ENCODE peak calls at places on chromosome 18, in nine cellular contexts. U is spleen, I is bronchial epithelial cell, H is heart left ventricle, T is IMR-90, R is fibroblast of pulmonary artery, J is WTC11, F is Peyer's patch, D is upper lobe of right lung. X is an unnamed sample.

GRCh38 chr18:13566941-13567762 is 159.2 kb downstream of the FAM210A start:
- DNase-seq in F (peak), H (no peak), R (no peak), T (no peak), J (no peak), U (peak), D (peak), I (peak), X (no peak)

GRCh38 chr18:7577706-7578105 is 10.6 kb downstream of the PTPRM start:
- DNase-seq in U (no peak), T (peak), F (no peak), I (no peak), H (no peak), D (no peak), R (peak), J (peak), X (no peak)

GRCh38 chr18:44602845-44603244 is 77.8 kb upstream of the SETBP1 start:
- DNase-seq in R (no peak), F (no peak), U (no peak), I (peak), H (no peak), J (no peak), T (no peak), D (no peak), X (no peak)

GRCh38 chr18:8045890-8046289 is 478.8 kb downstream of the PTPRM start:
- DNase-seq in R (no peak), I (no peak), H (no peak), T (no peak), D (no peak), U (no peak), J (no peak), F (no peak), X (no peak)

GRCh38 chr18:68723539-68723938 is 8.6 kb upstream of the TMX3 start:
- DNase-seq in R (no peak), I (no peak), F (no peak), U (no peak), H (no peak), T (no peak), D (no peak), J (no peak), X (no peak)

GRCh38 chr18:54238181-54238936 is 13.9 kb upstream of the MBD2 start:
- DNase-seq in U (no peak), F (no peak), I (no peak), J (no peak), R (no peak), D (no peak), T (no peak), H (no peak), X (no peak)

GRCh38 chr18:39942702-39943101 is 2012.3 kb upstream of the PIK3C3 start:
- DNase-seq in D (no peak), H (no peak), I (no peak), J (no peak), F (no peak), T (no peak), R (no peak), U (no peak), X (no peak)

GRCh38 chr18:9184998-9185613 is 48.5 kb downstream of the ANKRD12 start:
- DNase-seq in U (no peak), H (no peak), R (peak), J (no peak), I (no peak), F (no peak), T (no peak), D (no peak), X (no peak)

GRCh38 chr18:13611616-13612110 is 114.7 kb downstream of the FAM210A start:
- DNase-seq in U (peak), T (peak), I (no peak), J (no peak), D (no peak), R (peak), F (peak), H (peak), X (no peak)

GRCh38 chr18:22223263-22223960 is 54.0 kb downstream of the GATA6 start:
- DNase-seq in F (peak), U (no peak), J (peak), H (peak), R (peak), T (peak), D (peak), I (peak), X (no peak)

GRCh38 chr18:35661483-35662146 is 80.1 kb downstream of the GALNT1 start:
- DNase-seq in I (no peak), U (no peak), F (no peak), H (no peak), J (no peak), R (peak), D (no peak), T (no peak), X (no peak)

GRCh38 chr18:37958499-37958898 is 392.9 kb upstream of the CELF4 start:
- DNase-seq in I (no peak), D (no peak), J (no peak), R (no peak), U (no peak), F (no peak), H (no peak), T (no peak), X (no peak)

GRCh38 chr18:56299740-56300139 is 338.7 kb downstream of the TXNL1 start:
- DNase-seq in H (no peak), I (no peak), U (no peak), D (no peak), T (no peak), R (no peak), F (no peak), J (no peak), X (no peak)

GRCh38 chr18:68841301-68841700 is 43.4 kb downstream of the CCDC102B start:
- DNase-seq in J (no peak), D (no peak), F (no peak), U (no peak), R (no peak), I (peak), H (no peak), T (no peak), X (no peak)

GRCh38 chr18:71304856-71305255 is 1016.0 kb downstream of the SOCS6 start:
- DNase-seq in H (no peak), R (no peak), F (no peak), U (no peak), J (no peak), D (no peak), T (no peak), I (no peak), X (no peak)

GRCh38 chr18:36624451-36625167 is 204.2 kb downstream of the TPGS2 start:
- DNase-seq in D (no peak), T (no peak), R (no peak), J (peak), U (no peak), F (no peak), I (no peak), H (no peak), X (no peak)

GRCh38 chr18:26863122-26863879 is 2.2 kb downstream of the AQP4 start:
- DNase-seq in F (peak), T (no peak), U (no peak), H (peak), J (peak), D (peak), I (peak), R (no peak), X (no peak)

GRCh38 chr18:7895346-7895745 is 328.2 kb downstream of the PTPRM start:
- DNase-seq in J (no peak), T (no peak), R (no peak), H (no peak), F (no peak), D (no peak), I (no peak), U (no peak), X (no peak)

GRCh38 chr18:8705280-8705940 is at the start of gene MTCL1:
- DNase-seq in R (peak), J (peak), H (peak), D (peak), F (peak), U (peak), T (no peak), I (no peak), X (no peak)

GRCh38 chr18:78993014-78993926 is 13.7 kb downstream of the SALL3 start:
- DNase-seq in J (no peak), T (no peak), I (no peak), D (no peak), U (no peak), H (no peak), R (no peak), F (no peak), X (no peak)

GRCh38 chr18:67794512-67794911 is 278.0 kb upstream of the DSEL start:
- DNase-seq in F (no peak), T (peak), D (no peak), I (no peak), U (no peak), J (no peak), H (no peak), R (peak), X (no peak)

GRCh38 chr18:676747-677544 is 19.5 kb downstream of the TYMS start:
- DNase-seq in U (no peak), T (no peak), D (no peak), R (no peak), F (no peak), J (no peak), I (no peak), H (no peak), X (no peak)

GRCh38 chr18:79393626-79394401 is 1.9 kb upstream of the NFATC1 start:
- DNase-seq in H (peak), T (peak), R (peak), D (peak), J (peak), I (peak), F (peak), U (peak), X (peak)

GRCh38 chr18:75507636-75508035 is 80.1 kb upstream of the SMIM21 start:
- DNase-seq in H (no peak), D (no peak), F (no peak), R (no peak), J (no peak), T (peak), U (no peak), I (peak), X (no peak)

GRCh38 chr18:74473976-74474375 is 16.9 kb upstream of the DIPK1C start:
- DNase-seq in F (no peak), U (no peak), T (no peak), R (no peak), I (peak), H (no peak), J (no peak), D (no peak), X (no peak)

GRCh38 chr18:2513616-2514015 is 57.7 kb downstream of the METTL4 start:
- DNase-seq in D (no peak), U (no peak), H (no peak), J (no peak), I (peak), T (peak), F (no peak), R (no peak), X (no peak)

GRCh38 chr18:10032331-10032979 is 118.6 kb downstream of the VAPA start:
- DNase-seq in D (no peak), U (peak), J (peak), F (no peak), H (no peak), R (no peak), I (no peak), T (no peak), X (no peak)

GRCh38 chr18:44839239-44839666 is 158.6 kb downstream of the SETBP1 start:
- DNase-seq in I (peak), R (peak), D (peak), J (peak), F (peak), U (peak), H (peak), T (peak), X (no peak)

GRCh38 chr18:22683786-22684185 is 249.3 kb upstream of the RBBP8 start:
- DNase-seq in I (no peak), J (no peak), F (peak), D (no peak), H (no peak), T (no peak), R (no peak), U (no peak), X (no peak)

GRCh38 chr18:21191596-21192307 is 50.3 kb upstream of the GREB1L start:
- DNase-seq in I (peak), D (no peak), T (peak), J (peak), F (peak), H (peak), U (no peak), R (peak), X (no peak)

GRCh38 chr18:3620146-3621119 is 170.5 kb downstream of the TGIF1 start:
- DNase-seq in F (no peak), D (no peak), J (no peak), T (no peak), U (no peak), I (no peak), H (no peak), R (no peak), X (no peak)

GRCh38 chr18:76528477-76529432 is 33.7 kb upstream of the ZNF516 start:
- DNase-seq in R (peak), J (no peak), U (peak), D (no peak), I (peak), F (peak), T (peak), H (peak), X (peak)

GRCh38 chr18:73118121-73118816 is 250.5 kb upstream of the NETO1 start:
- DNase-seq in U (no peak), R (peak), I (peak), D (no peak), T (peak), H (no peak), F (no peak), J (no peak), X (no peak)

GRCh38 chr18:51491678-51492372 is 294.3 kb upstream of the MEX3C start:
- DNase-seq in R (no peak), F (no peak), J (no peak), U (no peak), H (no peak), D (no peak), I (no peak), T (no peak), X (no peak)

GRCh38 chr18:55250729-55251128 is 291.5 kb upstream of the CCDC68 start:
- DNase-seq in D (no peak), J (no peak), T (peak), I (no peak), R (no peak), H (no peak), F (no peak), U (no peak), X (no peak)

GRCh38 chr18:494602-494983 is 5.9 kb downstream of the COLEC12 start:
- DNase-seq in D (no peak), H (no peak), R (peak), F (no peak), T (peak), U (no peak), J (no peak), I (no peak), X (no peak)

DNA sequence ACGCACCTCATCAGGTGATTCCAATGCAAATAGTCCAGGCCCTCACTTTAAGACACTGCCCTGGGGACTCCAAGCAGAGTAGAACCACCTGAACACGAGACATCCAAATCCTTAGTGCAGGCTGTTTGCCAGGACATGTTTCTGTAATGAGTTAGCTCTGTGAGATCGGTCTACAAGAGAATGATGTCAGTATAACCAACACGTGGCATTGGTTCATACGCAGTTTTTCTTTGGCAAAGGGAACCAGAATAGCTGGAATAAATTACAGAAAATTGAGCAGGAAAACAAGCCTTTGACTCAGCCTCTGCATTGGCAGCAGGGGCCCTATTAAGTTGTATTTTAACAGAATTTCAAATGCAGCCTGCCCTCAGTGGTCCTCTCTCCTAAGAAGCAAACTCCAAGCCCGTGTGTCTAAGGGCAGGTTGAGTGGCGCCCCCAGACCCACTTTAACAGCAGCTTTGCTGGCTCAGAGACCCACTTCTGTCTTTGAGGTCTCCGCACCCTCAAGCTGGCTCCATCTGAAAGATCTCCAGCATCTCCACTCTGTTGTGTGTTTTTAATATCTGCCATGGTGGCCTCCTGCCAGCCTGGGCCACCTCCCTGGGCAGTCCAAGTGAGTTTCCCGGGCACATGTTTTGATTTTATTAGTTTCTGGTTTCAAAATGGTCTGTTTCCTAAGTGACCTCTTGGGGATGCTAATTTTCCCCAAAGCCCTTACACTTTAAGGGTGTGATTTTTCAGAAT is 61.3 kb downstream of the ALPK2 start:
- DNase-seq in R (peak), I (peak), T (peak), U (no peak), F (no peak), H (peak), D (no peak), J (no peak), X (no peak)
- TF ChIP-seq CTCF in R (no peak), I (no peak), T (no peak), U (no peak), F (no peak), H (no peak), D (no peak), J (no peak), X (no peak)

GRCh38 chr18:46071894-46072867 is at the start of gene PSTPIP2:
- DNase-seq in D (peak), R (peak), U (peak), J (peak), T (peak), F (peak), I (no peak), H (peak), X (no peak)
- TF ChIP-seq CTCF in D (no peak), R (no peak), U (no peak), J (no peak), T (no peak), F (no peak), I (no peak), H (no peak), X (peak)

GRCh38 chr18:62944454-62944853 is 229.1 kb downstream of the PHLPP1 start:
- DNase-seq in R (peak), F (no peak), I (no peak), T (no peak), H (no peak), J (no peak), D (no peak), U (no peak), X (no peak)
- TF ChIP-seq CTCF in R (peak), F (no peak), I (no peak), T (no peak), H (no peak), J (no peak), D (no peak), U (no peak), X (peak)

GRCh38 chr18:5851998-5852397 is 43.3 kb downstream of the TMEM200C start:
- DNase-seq in R (no peak), T (no peak), D (no peak), F (no peak), H (no peak), J (no peak), U (no peak), I (no peak), X (no peak)

GRCh38 chr18:5853253-5853652 is 42.1 kb downstream of the TMEM200C start:
- DNase-seq in J (no peak), R (no peak), F (no peak), U (no peak), I (no peak), D (no peak), H (no peak), T (no peak), X (no peak)
- TF ChIP-seq CTCF in J (no peak), R (no peak), F (no peak), U (no peak), I (no peak), D (no peak), H (no peak), T (no peak), X (no peak)

GRCh38 chr18:61738488-61738887 is 154.3 kb downstream of the RNF152 start:
- DNase-seq in H (no peak), D (no peak), R (peak), J (no peak), F (peak), T (peak), I (peak), U (no peak), X (no peak)

GRCh38 chr18:61741881-61742280 is 150.9 kb downstream of the RNF152 start:
- DNase-seq in T (no peak), F (no peak), J (no peak), H (no peak), U (no peak), I (no peak), R (no peak), D (no peak), X (no peak)

GRCh38 chr18:61738042-61738441 is 154.8 kb downstream of the RNF152 start:
- DNase-seq in H (no peak), F (no peak), J (no peak), D (no peak), U (no peak), I (no peak), R (no peak), T (no peak), X (no peak)

GRCh38 chr18:61743775-61744531 is 148.9 kb downstream of the RNF152 start:
- DNase-seq in D (no peak), U (no peak), F (no peak), R (peak), J (no peak), H (peak), T (peak), I (no peak), X (no peak)

DNA sequence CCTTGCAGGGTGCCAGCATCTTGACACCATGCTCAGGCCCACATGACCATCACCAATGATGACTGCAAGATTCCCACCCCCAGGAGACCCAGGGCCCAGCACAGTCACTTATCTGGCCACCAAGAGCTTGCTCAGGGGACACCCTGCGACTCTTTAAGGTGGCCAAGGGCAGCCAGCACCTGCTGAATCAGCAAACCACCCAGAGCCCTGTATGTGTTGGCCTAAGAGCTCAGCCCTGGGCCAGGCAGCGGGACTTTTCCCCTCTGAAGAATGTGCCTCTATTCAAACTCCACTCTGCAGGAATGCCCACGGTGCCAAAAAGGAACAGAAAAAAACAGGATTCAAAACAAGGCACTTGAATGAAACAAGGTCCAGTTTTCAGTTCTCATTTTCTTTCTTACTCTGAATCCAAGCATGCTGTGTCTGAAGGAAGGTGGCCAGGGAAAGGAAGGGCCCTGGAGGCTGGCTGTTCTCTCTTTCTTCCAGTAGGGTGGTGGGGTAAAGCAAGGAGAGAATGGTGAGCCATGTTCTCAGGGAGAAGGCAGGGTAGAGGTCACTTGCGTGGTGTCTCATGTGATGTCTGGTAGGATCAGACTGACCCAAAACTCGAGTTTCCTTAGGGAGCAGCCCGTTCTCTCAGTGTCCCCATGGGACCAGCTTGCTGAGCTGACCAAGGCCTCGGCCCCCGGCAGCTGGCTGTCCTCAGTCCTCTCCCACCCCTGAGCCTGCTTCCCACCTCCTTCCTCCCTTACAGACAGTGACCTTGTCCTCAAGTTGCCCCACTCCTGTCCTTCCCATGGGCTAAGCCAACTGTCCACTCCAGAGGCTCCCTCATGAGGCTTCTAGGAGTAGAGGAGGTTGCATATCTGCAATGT is 150.0 kb downstream of the RNF152 start:
- DNase-seq in F (no peak), D (no peak), H (peak), T (no peak), U (no peak), I (no peak), R (no peak), J (no peak), X (no peak)
- TF ChIP-seq CTCF in F (no peak), D (no peak), H (no peak), T (no peak), U (no peak), I (no peak), R (no peak), J (no peak), X (peak)

GRCh38 chr18:48538531-48539405 is at the start of gene CTIF:
- DNase-seq in J (peak), I (peak), U (peak), D (peak), F (peak), R (peak), T (peak), H (peak), X (peak)

GRCh38 chr18:48541747-48542108 is 2.9 kb downstream of the CTIF start:
- DNase-seq in I (no peak), T (no peak), R (no peak), D (no peak), F (no peak), H (no peak), U (no peak), J (no peak), X (no peak)

GRCh38 chr18:48539406-48540328 is 836 bp downstream of the CTIF start:
- DNase-seq in D (peak), F (peak), J (peak), I (peak), R (peak), T (peak), H (peak), U (peak), X (no peak)

GRCh38 chr18:48541026-48541746 is 2.4 kb downstream of the CTIF start:
- DNase-seq in D (peak), R (peak), U (peak), T (peak), I (peak), H (peak), F (peak), J (peak), X (no peak)

GRCh38 chr18:48540329-48541025 is 1.6 kb downstream of the CTIF start:
- DNase-seq in R (peak), T (peak), H (peak), D (peak), U (peak), I (peak), F (peak), J (peak), X (peak)
- TF ChIP-seq CTCF in R (peak), T (peak), H (no peak), D (peak), U (no peak), I (peak), F (no peak), J (no peak), X (peak)